ENCODE peak calls at places on chromosome 9, in five cellular contexts. Q is WTC11, U is tibial artery, J is glomerular endothelial cell, X is choroid plexus epithelial cell. C is an unnamed sample.

GRCh38 chr9:35338561-35339274 is 151.2 kb upstream of the RUSC2 start:
- DNase-seq in U (no peak), J (no peak), X (no peak), Q (no peak), C (no peak)

GRCh38 chr9:85528142-85528541 is 213.6 kb downstream of the AGTPBP1 start:
- DNase-seq in J (no peak), U (no peak), X (no peak), Q (no peak), C (no peak)

GRCh38 chr9:137375321-137376058 is 47.5 kb downstream of the EXD3 start:
- DNase-seq in Q (no peak), J (no peak), X (no peak), U (no peak), C (no peak)

GRCh38 chr9:684950-685340 is 156.6 kb upstream of the DMRT1 start:
- DNase-seq in U (no peak), X (peak), Q (no peak), J (no peak), C (peak)

GRCh38 chr9:99019523-99020331 is 76.0 kb downstream of the COL15A1 start:
- DNase-seq in X (peak), Q (no peak), U (no peak), J (peak), C (peak)

GRCh38 chr9:129962889-129963703 is 79.9 kb downstream of the FNBP1 start:
- DNase-seq in J (no peak), X (peak), U (peak), Q (peak), C (peak)

GRCh38 chr9:80492221-80492620 is 920.5 kb downstream of the TLE4 start:
- DNase-seq in X (peak), U (no peak), Q (no peak), J (no peak), C (peak)

GRCh38 chr9:21402387-21403247 is 6.3 kb upstream of the IFNA8 start:
- DNase-seq in Q (peak), J (no peak), U (no peak), X (no peak), C (no peak)

GRCh38 chr9:106862115-106862945 is 636 bp upstream of the ZNF462 start:
- DNase-seq in Q (peak), U (no peak), X (peak), J (no peak), C (peak)

GRCh38 chr9:101477214-101477613 is 41.6 kb upstream of the ALDOB start:
- DNase-seq in Q (no peak), U (no peak), X (peak), J (no peak), C (no peak)

GRCh38 chr9:8468048-8468600 is 668.5 kb upstream of the DMAC1 start:
- DNase-seq in U (no peak), Q (no peak), J (no peak), X (no peak), C (no peak)

GRCh38 chr9:127557998-127558546 is 54.0 kb upstream of the STXBP1 start:
- DNase-seq in J (no peak), X (no peak), Q (no peak), U (no peak), C (no peak)

GRCh38 chr9:121670447-121670846 is 19.0 kb downstream of the DAB2IP start:
- DNase-seq in Q (no peak), J (no peak), X (peak), U (peak), C (peak)

GRCh38 chr9:121886759-121887485 is 206.2 kb downstream of the TTLL11 start:
- DNase-seq in Q (no peak), U (no peak), X (no peak), J (no peak), C (peak)

GRCh38 chr9:25519286-25519685 is 159.0 kb downstream of the TUSC1 start:
- DNase-seq in U (no peak), X (no peak), J (no peak), Q (no peak), C (no peak)

GRCh38 chr9:76810377-76810957 is 46.2 kb downstream of the PCA3 start:
- DNase-seq in X (peak), J (peak), Q (peak), U (peak), C (peak)